ENCODE peak calls at places on chromosome 2, in nine cellular contexts. M, D, B, O, G, H, V, Y and L are unnamed samples.

GRCh38 chr2:77566582-77566981 is 44.4 kb upstream of the LRRTM4 start:
- DNase-seq in M (no peak), D (peak; percentile 68), B (peak; percentile 7), O (no peak), G (no peak), H (no peak), V (no peak), Y (no peak), L (no peak)

GRCh38 chr2:69493268-69493667 is 56.0 kb upstream of the NFU1 start:
- DNase-seq in M (no peak), D (no peak), B (no peak), O (peak; percentile 51), G (no peak), H (peak; percentile 25), V (no peak), Y (no peak), L (peak; percentile 20)

GRCh38 chr2:72035518-72036172 is 112.0 kb downstream of the CYP26B1 start:
- DNase-seq in M (peak; percentile 22), D (no peak), B (no peak), O (no peak), G (no peak), H (no peak), V (peak; percentile 2), Y (peak; percentile 43), L (no peak)

GRCh38 chr2:207066784-207067460 is 98.8 kb downstream of the KLF7 start:
- DNase-seq in M (no peak), D (no peak), B (no peak), O (no peak), G (no peak), H (no peak), V (no peak), Y (no peak), L (no peak)

GRCh38 chr2:225328192-225328591 is 71.3 kb upstream of the NYAP2 start:
- DNase-seq in M (no peak), D (peak; percentile 6), B (peak; percentile 51), O (no peak), G (no peak), H (no peak), V (peak; percentile 57), Y (no peak), L (no peak)

GRCh38 chr2:106098081-106098480 is 96.0 kb downstream of the UXS1 start:
- DNase-seq in M (peak; percentile 24), D (peak; percentile 13), B (peak; percentile 27), O (no peak), G (no peak), H (no peak), V (no peak), Y (peak; percentile 44), L (no peak)

GRCh38 chr2:19900536-19901200 is 1.1 kb downstream of the TTC32 start:
- DNase-seq in M (no peak), D (peak; percentile 24), B (peak; percentile 43), O (no peak), G (no peak), H (no peak), V (no peak), Y (peak; percentile 25), L (no peak)

GRCh38 chr2:114709936-114710850 is 267.8 kb downstream of the DPP10 start:
- DNase-seq in M (no peak), D (no peak), B (no peak), O (no peak), G (no peak), H (no peak), V (no peak), Y (no peak), L (no peak)

GRCh38 chr2:187117483-187117882 is 268.5 kb upstream of the ZSWIM2 start:
- DNase-seq in M (no peak), D (no peak), B (no peak), O (no peak), G (no peak), H (no peak), V (no peak), Y (no peak), L (no peak)

GRCh38 chr2:239792649-239793010 is 232.5 kb downstream of the NDUFA10 start:
- DNase-seq in M (no peak), D (no peak), B (no peak), O (no peak), G (no peak), H (no peak), V (no peak), Y (no peak), L (no peak)

GRCh38 chr2:19607931-19608762 is 249.7 kb upstream of the OSR1 start:
- DNase-seq in M (no peak), D (no peak), B (peak; percentile 71), O (no peak), G (peak; percentile 19), H (no peak), V (peak; percentile 93), Y (peak; percentile 71), L (no peak)

GRCh38 chr2:178119181-178119922 is 7.1 kb downstream of the RBM45 start:
- DNase-seq in M (no peak), D (no peak), B (no peak), O (no peak), G (no peak), H (no peak), V (no peak), Y (no peak), L (no peak)

GRCh38 chr2:138432971-138433370 is 68.6 kb upstream of the SPOPL start:
- DNase-seq in M (no peak), D (no peak), B (no peak), O (no peak), G (no peak), H (no peak), V (peak; percentile 45), Y (peak; percentile 4), L (no peak)

GRCh38 chr2:85231242-85231805 is 96.5 kb downstream of the TGOLN2 start:
- DNase-seq in M (no peak), D (no peak), B (no peak), O (no peak), G (no peak), H (no peak), V (no peak), Y (no peak), L (no peak)

GRCh38 chr2:170092475-170092874 is 85.5 kb upstream of the MYO3B start:
- DNase-seq in M (no peak), D (no peak), B (no peak), O (no peak), G (no peak), H (no peak), V (peak; percentile 38), Y (no peak), L (no peak)

GRCh38 chr2:189937691-189938090 is 124.8 kb downstream of the MSTN start:
- DNase-seq in M (no peak), D (no peak), B (no peak), O (no peak), G (no peak), H (no peak), V (peak; percentile 12), Y (no peak), L (no peak)

DNA sequence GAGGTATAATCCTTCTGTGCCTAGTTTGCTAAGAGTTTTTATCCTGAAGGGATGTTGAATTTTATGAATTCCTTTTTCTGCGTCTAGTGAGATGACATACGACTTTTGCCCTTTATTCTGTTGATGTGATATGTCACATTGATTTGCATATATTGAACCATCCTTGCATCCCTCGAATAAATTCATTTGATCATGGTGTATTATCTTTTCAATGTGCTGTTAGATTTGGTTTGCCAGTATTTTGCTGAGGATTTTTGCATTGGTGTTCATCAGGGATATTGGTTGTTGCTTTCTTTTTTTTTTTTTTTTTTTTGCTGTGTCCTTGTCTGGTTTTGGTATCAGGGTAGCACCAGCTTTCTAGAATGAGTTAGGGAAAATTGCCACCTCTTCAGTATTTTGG is 9.1 kb downstream of the GCC2 start:
- DNase-seq in M (no peak), D (no peak), B (no peak), O (no peak), G (no peak), H (no peak), V (no peak), Y (no peak), L (no peak)
- H3K9me3 ChIP-seq in M (no peaks in the 10 kb centered on the region), D (no peaks in the 10 kb centered on the region), B (no peaks in the 10 kb centered on the region), O (no peaks in the 10 kb centered on the region), G (no peaks in the 10 kb centered on the region), H (peaks cover 25% of the 10 kb centered on the region), V (no peaks in the 10 kb centered on the region), Y (no peaks in the 10 kb centered on the region), L (no peaks in the 10 kb centered on the region)

GRCh38 chr2:218224206-218224605 is 7.2 kb downstream of the ARPC2 start:
- DNase-seq in M (no peak), D (no peak), B (no peak), O (no peak), G (no peak), H (no peak), V (peak; percentile 55), Y (no peak), L (no peak)

GRCh38 chr2:218221015-218221414 is 4.0 kb downstream of the ARPC2 start:
- DNase-seq in M (no peak), D (no peak), B (no peak), O (no peak), G (no peak), H (no peak), V (no peak), Y (no peak), L (no peak)

GRCh38 chr2:218226903-218227302 is 9.9 kb downstream of the ARPC2 start:
- DNase-seq in M (no peak), D (no peak), B (no peak), O (no peak), G (no peak), H (no peak), V (no peak), Y (no peak), L (no peak)

GRCh38 chr2:218219934-218220333 is 2.9 kb downstream of the ARPC2 start:
- DNase-seq in M (no peak), D (no peak), B (no peak), O (no peak), G (no peak), H (no peak), V (no peak), Y (no peak), L (no peak)

GRCh38 chr2:218223046-218223445 is 6.1 kb downstream of the ARPC2 start:
- DNase-seq in M (no peak), D (no peak), B (no peak), O (no peak), G (no peak), H (no peak), V (peak; percentile 24), Y (peak; percentile 18), L (no peak)
- H3K4me1 ChIP-seq in M (peaks cover 5% of the 10 kb centered on the region), D (peaks cover 50% of the 10 kb centered on the region), B (peaks cover 19% of the 10 kb centered on the region), O (peaks cover 29% of the 10 kb centered on the region), G (peaks cover 30% of the 10 kb centered on the region), H (peaks cover 79% of the 10 kb centered on the region), V (peaks cover 18% of the 10 kb centered on the region), Y (peaks cover 25% of the 10 kb centered on the region), L (peaks cover 47% of the 10 kb centered on the region)

GRCh38 chr2:10031886-10032745 is 11.2 kb upstream of the KLF11 start:
- DNase-seq in M (no peak), D (no peak), B (no peak), O (no peak), G (no peak), H (no peak), V (no peak), Y (no peak), L (no peak)
- H3K9me3 ChIP-seq in M (no peaks in the 10 kb centered on the region), D (no peaks in the 10 kb centered on the region), B (no peaks in the 10 kb centered on the region), O (no peaks in the 10 kb centered on the region), G (no peaks in the 10 kb centered on the region), H (no peaks in the 10 kb centered on the region), V (no peaks in the 10 kb centered on the region), Y (no peaks in the 10 kb centered on the region), L (no peaks in the 10 kb centered on the region)

DNA sequence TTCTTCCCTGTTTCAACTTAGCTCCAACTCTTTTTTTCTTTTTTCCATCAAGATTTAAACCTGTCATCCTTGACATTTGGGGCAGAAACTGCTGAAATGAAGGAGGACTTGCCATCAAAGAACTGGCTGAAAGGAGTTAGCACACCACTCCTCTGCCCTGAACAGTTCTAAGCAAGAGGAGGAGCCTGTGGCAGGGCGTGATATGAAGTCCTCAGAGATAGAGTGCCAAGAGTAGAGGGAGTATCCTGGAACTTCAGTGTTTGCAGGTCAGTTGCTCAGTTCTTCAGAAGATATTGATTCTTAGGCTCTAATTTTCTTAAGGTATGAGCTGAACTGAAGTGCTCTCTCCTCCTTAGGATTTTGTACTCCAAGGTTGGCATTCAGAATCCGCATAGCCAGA is 15.2 kb downstream of the NABP1 start:
- DNase-seq in M (no peak), D (no peak), B (no peak), O (no peak), G (no peak), H (no peak), V (no peak), Y (peak; percentile 39), L (peak; percentile 37)
- H3K4me1 ChIP-seq in M (no peaks in the 10 kb centered on the region), D (peaks cover 37% of the 10 kb centered on the region), B (peaks cover 30% of the 10 kb centered on the region), O (no peaks in the 10 kb centered on the region), G (peaks cover 8% of the 10 kb centered on the region), H (peaks cover 16% of the 10 kb centered on the region), V (peaks cover 11% of the 10 kb centered on the region), Y (no peaks in the 10 kb centered on the region), L (peaks cover 16% of the 10 kb centered on the region)